ENCODE peak calls at places on chromosomes 12 and 14, in six cellular contexts. O is fibroblast of villous mesenchyme; A is NCI-H1105 treated with DMSO at 0.1 percent for 48 hours; T is hypothalamus; Q is stimulated activated CD8-positive, alpha-beta memory T cell treated with anti-CD3 and anti-CD28 coated beads, Interleukin-2, amount 100 ng/mL, for 1 hour; G is thoracic aorta. S is an unnamed sample.

GRCh38 chr12:105402366-105402765 is 71.9 kb downstream of the C12orf75 start:
- DNase-seq in O (no peak), A (no peak), T (no peak), Q (no peak), G (no peak), S (no peak)

GRCh38 chr12:8746046-8746445 is 48.3 kb downstream of the RIMKLB start:
- DNase-seq in O (no peak), A (no peak), T (no peak), Q (no peak), G (no peak), S (no peak)

GRCh38 chr12:6821271-6821673 is 349 bp upstream of the GPR162 start:
- DNase-seq in O (peak), A (peak), T (peak), Q (no peak), G (no peak), S (no peak)

GRCh38 chr12:45674583-45674982 is 54.9 kb upstream of the ARID2 start:
- DNase-seq in O (peak), A (peak), T (no peak), Q (no peak), G (peak), S (no peak)

GRCh38 chr14:81311128-81311527 is 89.0 kb downstream of the STON2 start:
- DNase-seq in O (no peak), A (no peak), T (no peak), Q (no peak), G (no peak), S (no peak)

GRCh38 chr14:103247169-103247606 is 86.8 kb upstream of the EIF5 start:
- DNase-seq in O (no peak), A (no peak), T (no peak), Q (no peak), G (no peak), S (no peak)

GRCh38 chr14:24232645-24233537 is at the start of gene GMPR2:
- DNase-seq in O (no peak), A (peak), T (peak), Q (no peak), G (peak), S (no peak)

GRCh38 chr12:62123721-62124203 is 136.4 kb upstream of the USP15 start:
- DNase-seq in O (peak), A (peak), T (no peak), Q (no peak), G (no peak), S (peak)

GRCh38 chr12:32273063-32273521 is 126.3 kb upstream of the FGD4 start:
- DNase-seq in O (no peak), A (no peak), T (no peak), Q (no peak), G (no peak), S (peak)

GRCh38 chr12:104895405-104895804 is 62.7 kb downstream of the SLC41A2 start:
- DNase-seq in O (no peak), A (no peak), T (no peak), Q (no peak), G (no peak), S (no peak)

GRCh38 chr14:64504897-64505771 is 564 bp downstream of the ZBTB1 start:
- DNase-seq in O (peak), A (peak), T (peak), Q (peak), G (peak), S (peak)

GRCh38 chr14:65206448-65207096 is 104.3 kb upstream of the MAX start:
- DNase-seq in O (peak), A (no peak), T (no peak), Q (no peak), G (no peak), S (peak)

GRCh38 chr12:65465766-65466547 is 187.5 kb downstream of the MSRB3 start:
- DNase-seq in O (no peak), A (no peak), T (no peak), Q (no peak), G (no peak), S (no peak)

GRCh38 chr12:18079541-18080230 is 10.3 kb downstream of the RERGL start:
- DNase-seq in O (no peak), A (no peak), T (no peak), Q (no peak), G (no peak), S (no peak)

GRCh38 chr12:49933793-49934192 is 16.7 kb upstream of the AQP2 start:
- DNase-seq in O (peak), A (no peak), T (no peak), Q (no peak), G (no peak), S (no peak)

GRCh38 chr12:124390442-124391116 is 95.7 kb downstream of the RFLNA start:
- DNase-seq in O (peak), A (no peak), T (no peak), Q (no peak), G (no peak), S (no peak)

GRCh38 chr12:101939856-101940265 is 62.5 kb downstream of the DRAM1 start:
- DNase-seq in O (peak), A (peak), T (peak), Q (no peak), G (no peak), S (peak)

GRCh38 chr12:6765048-6765633 is 1.0 kb upstream of the PTMS start:
- DNase-seq in O (peak), A (peak), T (no peak), Q (no peak), G (no peak), S (no peak)

GRCh38 chr14:29937116-29937515 is 9.5 kb upstream of the PRKD1 start:
- DNase-seq in O (no peak), A (no peak), T (no peak), Q (no peak), G (no peak), S (no peak)

GRCh38 chr12:13864081-13864673 is 117.2 kb downstream of the GRIN2B start:
- DNase-seq in O (peak), A (peak), T (peak), Q (no peak), G (no peak), S (peak)

GRCh38 chr14:106318700-106319099 is 792.3 kb downstream of the TMEM121 start:
- DNase-seq in O (no peak), A (no peak), T (no peak), Q (no peak), G (no peak), S (no peak)

GRCh38 chr14:71228711-71229110 is 321.5 kb downstream of the PCNX1 start:
- DNase-seq in O (peak), A (no peak), T (no peak), Q (no peak), G (no peak), S (no peak)

GRCh38 chr14:81927069-81927468 is 393.4 kb upstream of the SEL1L start:
- DNase-seq in O (no peak), A (no peak), T (no peak), Q (no peak), G (no peak), S (peak)

GRCh38 chr12:106724116-106724515 is 50.4 kb upstream of the RIC8B start:
- DNase-seq in O (no peak), A (no peak), T (no peak), Q (no peak), G (no peak), S (no peak)

GRCh38 chr12:113142173-113142885 is 6.8 kb upstream of the RASAL1 start:
- DNase-seq in O (no peak), A (no peak), T (peak), Q (no peak), G (no peak), S (no peak)

GRCh38 chr14:92323031-92323915 is at the start of gene SLC24A4:
- DNase-seq in O (no peak), A (peak), T (peak), Q (no peak), G (no peak), S (no peak)

GRCh38 chr14:97180304-97181200 is 383.4 kb downstream of the VRK1 start:
- DNase-seq in O (no peak), A (no peak), T (no peak), Q (no peak), G (no peak), S (no peak)

GRCh38 chr12:22662356-22662755 is 37.4 kb downstream of the ETNK1 start:
- DNase-seq in O (no peak), A (no peak), T (no peak), Q (no peak), G (no peak), S (no peak)

GRCh38 chr14:63573579-63573978 is 30.4 kb upstream of the PPP2R5E start:
- DNase-seq in O (peak), A (no peak), T (no peak), Q (no peak), G (no peak), S (no peak)

S was measured in MM.1S.